ENCODE peak calls at places on chromosomes 2 and 18, in five cellular contexts. F is EL, C is coronary artery, Z is HFF-Myc, A is left lung. E is an unnamed sample.

GRCh38 chr2:71896385-71897144 is 251.1 kb downstream of the CYP26B1 start:
- DNase-seq in F (no peak), C (peak), Z (no peak), A (no peak), E (no peak)

GRCh38 chr18:63186934-63187574 is 132.5 kb downstream of the BCL2 start:
- DNase-seq in F (no peak), C (no peak), Z (no peak), A (no peak), E (no peak)

GRCh38 chr2:145617906-145618305 is 1098.0 kb upstream of the ZEB2 start:
- DNase-seq in F (peak), C (no peak), Z (no peak), A (no peak), E (peak)

GRCh38 chr2:36427790-36428243 is 72.2 kb downstream of the CRIM1 start:
- DNase-seq in F (peak), C (no peak), Z (no peak), A (peak), E (no peak)

GRCh38 chr2:225131898-225132297 is 89.6 kb upstream of the DOCK10 start:
- DNase-seq in F (no peak), C (no peak), Z (no peak), A (no peak), E (no peak)

GRCh38 chr2:60394467-60394866 is 159.0 kb downstream of the BCL11A start:
- DNase-seq in F (no peak), C (no peak), Z (no peak), A (no peak), E (peak)

GRCh38 chr2:8609357-8609804 is 72.5 kb upstream of the ID2 start:
- DNase-seq in F (peak), C (no peak), Z (no peak), A (no peak), E (no peak)

GRCh38 chr2:26805241-26805676 is 19.4 kb downstream of the CENPA start:
- DNase-seq in F (peak), C (no peak), Z (peak), A (no peak), E (no peak)

GRCh38 chr2:61377046-61377445 is 93.8 kb downstream of the USP34 start:
- DNase-seq in F (no peak), C (no peak), Z (no peak), A (no peak), E (no peak)

GRCh38 chr2:194304191-194304590 is 1352.8 kb upstream of the SLC39A10 start:
- DNase-seq in F (no peak), C (no peak), Z (no peak), A (no peak), E (no peak)

GRCh38 chr18:35185771-35186170 is 55.1 kb upstream of the ZNF397 start:
- DNase-seq in F (no peak), C (no peak), Z (no peak), A (no peak), E (no peak)

GRCh38 chr18:79599503-79599931 is 80.1 kb upstream of the CTDP1 start:
- DNase-seq in F (peak), C (peak), Z (no peak), A (peak), E (no peak)

GRCh38 chr2:119486886-119487285 is 37.4 kb downstream of the SCTR start:
- DNase-seq in F (peak), C (no peak), Z (no peak), A (no peak), E (no peak)

GRCh38 chr2:8515390-8515761 is 166.5 kb upstream of the ID2 start:
- DNase-seq in F (no peak), C (no peak), Z (no peak), A (no peak), E (no peak)

GRCh38 chr18:46068763-46069162 is 3.3 kb downstream of the PSTPIP2 start:
- DNase-seq in F (no peak), C (no peak), Z (no peak), A (no peak), E (no peak)

GRCh38 chr18:79776674-79777073 is 21.1 kb upstream of the KCNG2 start:
- DNase-seq in F (no peak), C (no peak), Z (no peak), A (no peak), E (no peak)

GRCh38 chr2:48600204-48600813 is 17.3 kb upstream of the GTF2A1L start:
- DNase-seq in F (peak), C (no peak), Z (peak), A (no peak), E (peak)